ENCODE peak calls at places on chromosomes 16 and 17, in five cellular contexts. T is esophagus squamous epithelium, F is stomach, O is tibial artery, U is heart right ventricle. Z is an unnamed sample. For H3K4me1 and H3K9me3, the result is how much of the 10 kb centered on the place peaks cover.

GRCh38 chr17:82932146-82933005 is 92.6 kb upstream of the ZNF750 start:
- DNase-seq in T (no peak), F (peak), O (peak), U (no peak), Z (no peak)

GRCh38 chr16:23227529-23227928 is 45.0 kb downstream of the SCNN1G start:
- DNase-seq in T (no peak), F (no peak), O (no peak), U (no peak), Z (no peak)

GRCh38 chr16:2212362-2213324 is 2.0 kb upstream of the BRICD5 start:
- DNase-seq in T (no peak), F (peak), O (no peak), U (peak), Z (no peak)

GRCh38 chr16:89599451-89599858 is 14.0 kb upstream of the DPEP1 start:
- DNase-seq in T (no peak), F (no peak), O (no peak), U (no peak), Z (no peak)

GRCh38 chr17:17851101-17851500 is 14.3 kb upstream of the SREBF1 start:
- DNase-seq in T (no peak), F (no peak), O (no peak), U (no peak), Z (no peak)

GRCh38 chr16:11045846-11046245 is 101.5 kb downstream of the CLEC16A start:
- DNase-seq in T (no peak), F (no peak), O (no peak), U (no peak), Z (no peak)

GRCh38 chr17:82065638-82066303 is at the start of gene DUS1L:
- DNase-seq in T (no peak), F (peak), O (no peak), U (peak), Z (no peak)

GRCh38 chr17:77602062-77602746 is 356.3 kb upstream of the TNRC6C start:
- DNase-seq in T (no peak), F (peak), O (peak), U (peak), Z (no peak)

GRCh38 chr17:7837375-7838290 is 3.6 kb downstream of the KDM6B start:
- DNase-seq in T (no peak), F (no peak), O (no peak), U (no peak), Z (no peak)

GRCh38 chr16:14444979-14445810 is 184.9 kb downstream of the PARN start:
- DNase-seq in T (no peak), F (no peak), O (no peak), U (no peak), Z (no peak)

GRCh38 chr16:87207509-87207908 is 109.7 kb downstream of the C16orf95 start:
- DNase-seq in T (no peak), F (no peak), O (peak), U (no peak), Z (no peak)

GRCh38 chr17:7133424-7133823 is 18.8 kb upstream of the ASGR2 start:
- DNase-seq in T (no peak), F (no peak), O (no peak), U (peak), Z (no peak)

GRCh38 chr17:67260051-67260987 is 15.3 kb upstream of the HELZ start:
- DNase-seq in T (no peak), F (no peak), O (no peak), U (no peak), Z (no peak)

GRCh38 chr16:49543315-49543946 is 169.8 kb downstream of the C16orf78 start:
- DNase-seq in T (no peak), F (no peak), O (no peak), U (no peak), Z (no peak)

GRCh38 chr17:13346996-13347762 is 254.6 kb downstream of the HS3ST3A1 start:
- DNase-seq in T (no peak), F (no peak), O (no peak), U (no peak), Z (no peak)

GRCh38 chr17:67109111-67109510 is 64.8 kb downstream of the CACNG1 start:
- DNase-seq in T (no peak), F (no peak), O (no peak), U (no peak), Z (no peak)

GRCh38 chr16:8686031-8686621 is 11.7 kb downstream of the ABAT start:
- DNase-seq in T (no peak), F (peak), O (no peak), U (peak), Z (no peak)

GRCh38 chr16:1909661-1910231 is 8.5 kb downstream of the HS3ST6 start:
- DNase-seq in T (no peak), F (no peak), O (no peak), U (no peak), Z (no peak)

GRCh38 chr17:6981426-6981825 is 14.4 kb upstream of the ALOX12 start:
- DNase-seq in T (no peak), F (no peak), O (no peak), U (no peak), Z (no peak)

GRCh38 chr16:20866161-20866772 is 33.9 kb downstream of the DCUN1D3 start:
- DNase-seq in T (no peak), F (peak), O (peak), U (peak), Z (no peak)

GRCh38 chr16:88700636-88701482 is 5.3 kb downstream of the RNF166 start:
- DNase-seq in T (peak), F (peak), O (peak), U (peak), Z (peak)

GRCh38 chr16:67396159-67396774 is 3.0 kb upstream of the TPPP3 start:
- DNase-seq in T (no peak), F (peak), O (peak), U (peak), Z (no peak)

GRCh38 chr17:61815863-61816523 is 47.3 kb downstream of the BRIP1 start:
- DNase-seq in T (no peak), F (no peak), O (no peak), U (no peak), Z (no peak)

GRCh38 chr16:84340305-84341040 is 27.9 kb upstream of the ATP2C2 start:
- DNase-seq in T (no peak), F (no peak), O (no peak), U (no peak), Z (no peak)

GRCh38 chr16:54654429-54654828 is 276.2 kb upstream of the IRX5 start:
- DNase-seq in T (no peak), F (no peak), O (no peak), U (peak), Z (no peak)

GRCh38 chr17:31079731-31080130 is 15.0 kb upstream of the NF1 start:
- DNase-seq in T (no peak), F (no peak), O (no peak), U (no peak), Z (no peak)

GRCh38 chr17:18031955-18032354 is 7.0 kb downstream of the ATPAF2 start:
- DNase-seq in T (no peak), F (no peak), O (peak), U (no peak), Z (no peak)

GRCh38 chr16:53754938-53755910 is 51.3 kb downstream of the FTO start:
- DNase-seq in T (no peak), F (peak), O (no peak), U (no peak), Z (no peak)

GRCh38 chr17:3796822-3797170 is 4.2 kb downstream of the ITGAE start:
- DNase-seq in T (no peak), F (no peak), O (no peak), U (no peak), Z (no peak)

GRCh38 chr16:72566174-72566573 is 394.2 kb upstream of the PMFBP1 start:
- DNase-seq in T (no peak), F (no peak), O (no peak), U (no peak), Z (no peak)

GRCh38 chr16:74448990-74449389 is 27.7 kb upstream of the CLEC18B start:
- DNase-seq in T (no peak), F (peak), O (peak), U (peak), Z (peak)

GRCh38 chr17:82458885-82459424 is 414 bp downstream of the NARF start:
- DNase-seq in T (no peak), F (peak), O (no peak), U (peak), Z (no peak)

GRCh38 chr16:68422396-68422964 is 25.8 kb downstream of the SMPD3 start:
- DNase-seq in T (no peak), F (no peak), O (no peak), U (no peak), Z (no peak)
- H3K4me3 ChIP-seq in T (no peak), F (no peak), O (no peak), U (no peak), Z (no peak)

DNA sequence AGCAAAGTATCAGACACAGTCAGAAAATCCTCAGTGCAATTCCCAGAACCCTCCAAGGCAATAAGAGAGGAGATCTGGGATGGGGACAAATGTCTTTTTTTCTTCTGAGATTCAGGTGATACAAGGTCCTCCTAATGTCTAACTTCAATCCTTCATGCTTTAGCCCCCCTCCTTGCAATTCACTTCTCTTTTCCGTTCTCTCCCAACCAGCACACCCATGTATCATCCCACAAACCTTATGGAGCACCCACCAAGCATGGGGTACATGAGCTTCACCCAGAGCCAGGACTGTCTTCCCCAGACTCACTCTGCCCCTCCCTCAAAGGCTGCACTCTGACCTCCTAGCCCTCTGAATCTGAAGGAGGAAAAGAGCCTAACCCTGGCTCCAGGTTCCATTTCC is 10.1 kb downstream of the HDAC5 start:
- DNase-seq in T (no peak), F (no peak), O (no peak), U (no peak), Z (no peak)
- H3K4me1 ChIP-seq in T (half or more), F (half or more), O (half or more), U (half or more), Z (half or more)

GRCh38 chr16:35398208-35398607 is 1938.8 kb downstream of the TP53TG3F start:
- DNase-seq in T (no peak), F (no peak), O (no peak), U (no peak), Z (no peak)

GRCh38 chr16:35404273-35404672 is 1944.9 kb downstream of the TP53TG3F start:
- DNase-seq in T (no peak), F (no peak), O (no peak), U (no peak), Z (no peak)

DNA sequence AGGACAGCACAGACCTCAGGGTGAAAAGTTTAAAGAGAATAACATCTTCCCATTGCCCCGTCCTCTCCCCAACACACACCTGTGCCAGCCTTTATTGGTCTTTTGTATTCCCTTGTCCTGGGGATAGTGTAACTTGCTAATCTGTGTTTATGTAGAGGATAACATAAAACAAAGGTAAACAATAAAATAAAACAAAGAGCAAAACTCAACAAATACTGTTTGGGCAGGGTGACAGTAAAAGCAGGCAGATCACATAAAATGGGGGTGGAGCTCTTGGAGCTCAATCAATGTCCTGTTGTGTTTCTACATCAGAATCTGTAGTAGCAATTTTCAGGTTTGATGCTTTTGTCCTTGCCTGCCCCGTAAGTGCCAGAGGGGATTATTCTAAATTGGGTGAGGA is 1939.7 kb downstream of the TP53TG3F start:
- DNase-seq in T (no peak), F (no peak), O (no peak), U (no peak), Z (no peak)
- H3K9me3 ChIP-seq in T (under half), F (under half), O (under half), U (under half), Z (under half)

GRCh38 chr17:78729636-78730035 is 52.4 kb downstream of the CYTH1 start:
- DNase-seq in T (no peak), F (no peak), O (no peak), U (no peak), Z (no peak)

GRCh38 chr17:78728495-78728894 is 53.6 kb downstream of the CYTH1 start:
- DNase-seq in T (no peak), F (no peak), O (no peak), U (no peak), Z (no peak)

GRCh38 chr17:78734841-78735641 is 47.0 kb downstream of the CYTH1 start:
- DNase-seq in T (no peak), F (no peak), O (no peak), U (no peak), Z (no peak)

GRCh38 chr17:78735832-78736525 is 46.1 kb downstream of the CYTH1 start:
- DNase-seq in T (no peak), F (no peak), O (no peak), U (no peak), Z (no peak)

DNA sequence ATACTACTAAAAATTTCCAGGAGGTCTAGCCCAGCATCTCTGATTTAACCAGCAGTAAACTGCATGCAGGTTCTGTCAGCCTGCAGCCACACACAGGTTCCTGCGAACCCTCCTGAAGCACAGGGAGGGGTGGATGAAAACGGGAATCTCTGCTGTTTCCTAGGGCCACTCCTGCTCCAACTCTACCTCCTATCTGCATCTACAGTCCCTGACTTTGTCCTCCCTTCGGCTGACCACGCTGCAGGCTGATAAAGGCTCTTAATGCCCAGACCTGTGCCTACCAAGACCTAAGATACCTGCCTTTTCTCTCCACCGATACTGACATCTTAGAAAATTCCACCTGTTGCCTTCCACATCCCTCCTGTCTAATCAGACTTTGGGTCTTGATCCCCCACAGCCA is 50.2 kb downstream of the CYTH1 start:
- DNase-seq in T (no peak), F (no peak), O (no peak), U (no peak), Z (no peak)
- H3K4me3 ChIP-seq in T (no peak), F (no peak), O (no peak), U (no peak), Z (no peak)

GRCh38 chr16:85387171-85387507 is 226.0 kb upstream of the GSE1 start:
- DNase-seq in T (no peak), F (no peak), O (peak), U (peak), Z (no peak)
- H3K4me1 ChIP-seq in T (under half), F (under half), O (under half), U (under half), Z (half or more)

GRCh38 chr17:22268912-22269220 is 576.5 kb downstream of the KCNJ18 start:
- DNase-seq in T (no peak), F (peak), O (no peak), U (no peak), Z (no peak)
- H3K9me3 ChIP-seq in T (under half), F (half or more), O (under half), U (under half), Z (under half)

GRCh38 chr16:70453117-70453890 is 1.1 kb upstream of the FCSK start:
- DNase-seq in T (no peak), F (no peak), O (no peak), U (no peak), Z (no peak)
- H3K4me3 ChIP-seq in T (peak), F (peak), O (peak), U (peak), Z (peak)

GRCh38 chr16:85987750-85988078 is 88.8 kb downstream of the IRF8 start:
- DNase-seq in T (no peak), F (no peak), O (no peak), U (no peak), Z (no peak)
- H3K4me1 ChIP-seq in T (under half), F (under half), O (under half), U (under half), Z (under half)

GRCh38 chr17:22512997-22513538 is 820.7 kb downstream of the KCNJ18 start:
- DNase-seq in T (no peak), F (no peak), O (no peak), U (no peak), Z (peak)

GRCh38 chr17:22512506-22512905 is 820.2 kb downstream of the KCNJ18 start:
- DNase-seq in T (no peak), F (no peak), O (no peak), U (no peak), Z (peak)

GRCh38 chr17:22510504-22510903 is 818.2 kb downstream of the KCNJ18 start:
- DNase-seq in T (no peak), F (no peak), O (no peak), U (no peak), Z (peak)

GRCh38 chr17:22511431-22511830 is 819.1 kb downstream of the KCNJ18 start:
- DNase-seq in T (no peak), F (no peak), O (no peak), U (no peak), Z (peak)

GRCh38 chr17:22512057-22512456 is 819.7 kb downstream of the KCNJ18 start:
- DNase-seq in T (no peak), F (no peak), O (no peak), U (no peak), Z (peak)
- H3K9me3 ChIP-seq in T (under half), F (half or more), O (under half), U (under half), Z (under half)